ENCODE peak calls at places on chromosomes 5 and 9, in ten cellular contexts. C is uterus; X is cardiac muscle cell; R is germinal center; K is HTR-8/SVneo; T is stromal cell of bone marrow; V is activated CD8-positive, alpha-beta memory T cell treated with anti-CD3 and anti-CD28 coated beads for 24 hours; Y is omental fat pad; G is A172; M is GDM1. P is an unnamed sample.

GRCh38 chr5:110727025-110727314 is 499 bp upstream of the TMEM232 start:
- DNase-seq in C (no peak), X (peak; percentile 10), R (no peak), K (no peak), T (no peak), V (no peak), Y (no peak), G (no peak), M (no peak), P (no peak)

GRCh38 chr5:117769877-117770276 is 1195.3 kb upstream of the SEMA6A start:
- DNase-seq in C (no peak), X (no peak), R (no peak), K (no peak), T (no peak), V (no peak), Y (no peak), G (no peak), M (no peak), P (no peak)

GRCh38 chr9:38117646-38118045 is 48.6 kb upstream of the SHB start:
- DNase-seq in C (no peak), X (no peak), R (no peak), K (no peak), T (no peak), V (peak; percentile 26), Y (no peak), G (no peak), M (no peak), P (no peak)

GRCh38 chr5:176578391-176578808 is 29.3 kb downstream of the CDHR2 start:
- DNase-seq in C (peak; percentile 40), X (peak; percentile 53), R (peak; percentile 52), K (peak; percentile 59), T (no peak), V (no peak), Y (no peak), G (peak; percentile 26), M (no peak), P (no peak)

GRCh38 chr5:9431496-9432258 is 114.2 kb downstream of the SEMA5A start:
- DNase-seq in C (no peak), X (peak; percentile 30), R (no peak), K (no peak), T (no peak), V (no peak), Y (no peak), G (peak; percentile 35), M (no peak), P (no peak)

GRCh38 chr9:33946779-33947535 is 101.7 kb downstream of the UBAP2 start:
- DNase-seq in C (no peak), X (no peak), R (no peak), K (peak; percentile 49), T (peak; percentile 89), V (no peak), Y (no peak), G (peak; percentile 93), M (no peak), P (no peak)

GRCh38 chr9:100597236-100597635 is 19.4 kb downstream of the CAVIN4 start:
- DNase-seq in C (no peak), X (no peak), R (no peak), K (no peak), T (no peak), V (no peak), Y (no peak), G (no peak), M (no peak), P (no peak)

GRCh38 chr9:79501546-79501945 is 70.2 kb upstream of the TLE4 start:
- DNase-seq in C (no peak), X (no peak), R (no peak), K (no peak), T (no peak), V (no peak), Y (no peak), G (no peak), M (no peak), P (no peak)

GRCh38 chr5:116455061-116455460 is 119.6 kb downstream of the SEMA6A start:
- DNase-seq in C (no peak), X (peak; percentile 60), R (no peak), K (no peak), T (no peak), V (no peak), Y (no peak), G (peak; percentile 76), M (no peak), P (no peak)

GRCh38 chr9:126159661-126160060 is 167.0 kb upstream of the MVB12B start:
- DNase-seq in C (no peak), X (no peak), R (no peak), K (no peak), T (no peak), V (peak; percentile 7), Y (no peak), G (no peak), M (no peak), P (no peak)

GRCh38 chr5:122063836-122064235 is 14.2 kb downstream of the LOX start:
- DNase-seq in C (no peak), X (no peak), R (no peak), K (no peak), T (peak; percentile 8), V (no peak), Y (no peak), G (no peak), M (no peak), P (no peak)

GRCh38 chr9:112132356-112132755 is 42.7 kb downstream of the SUSD1 start:
- DNase-seq in C (no peak), X (no peak), R (no peak), K (no peak), T (no peak), V (no peak), Y (no peak), G (no peak), M (no peak), P (no peak)

GRCh38 chr5:1448511-1449011 is 3.3 kb upstream of the SLC6A3 start:
- DNase-seq in C (no peak), X (no peak), R (no peak), K (no peak), T (no peak), V (peak; percentile 67), Y (no peak), G (no peak), M (no peak), P (no peak)

GRCh38 chr9:111037744-111038335 is 430 bp downstream of the LPAR1 start:
- DNase-seq in C (no peak), X (peak; percentile 81), R (no peak), K (no peak), T (no peak), V (no peak), Y (no peak), G (no peak), M (peak; percentile 56), P (no peak)

GRCh38 chr9:132873403-132873802 is 4.7 kb downstream of the AK8 start:
- DNase-seq in C (no peak), X (no peak), R (no peak), K (no peak), T (no peak), V (no peak), Y (no peak), G (no peak), M (no peak), P (no peak)

GRCh38 chr5:149141957-149142851 is 911 bp downstream of the ABLIM3 start:
- DNase-seq in C (peak; percentile 61), X (no peak), R (no peak), K (no peak), T (no peak), V (no peak), Y (no peak), G (peak; percentile 61), M (no peak), P (no peak)

GRCh38 chr9:94772654-94773303 is 46.3 kb downstream of the AOPEP start:
- DNase-seq in C (no peak), X (no peak), R (no peak), K (no peak), T (peak; percentile 44), V (no peak), Y (no peak), G (no peak), M (no peak), P (no peak)

P was measured in GF-D8.